ENCODE peak calls at places on chromosomes 4 and X, in six cellular contexts. One of them, this sample, is unnamed. For H3K4me1, the result is how much of the 10 kb centered on the place peaks cover.

GRCh38 chr4:3831529-3832150 is 65.5 kb downstream of the ADRA2C start:
- DNase-seq in neuronal stem cell: no peak
- DNase-seq in mesenchymal stem cell: no peak
- DNase-seq in mesendoderm: no peak
- DNase-seq in IMR-90: no peak
- DNase-seq in H1: no peak
- DNase-seq in this sample: no peak

GRCh38 chrX:54950730-54951375 is 30.2 kb downstream of the TRO start:
- DNase-seq in neuronal stem cell: no peak
- DNase-seq in mesenchymal stem cell: no peak
- DNase-seq in mesendoderm: no peak
- DNase-seq in IMR-90: no peak
- DNase-seq in H1: no peak
- DNase-seq in this sample: no peak

GRCh38 chr4:173039617-173040176 is 128.9 kb upstream of the GALNT7 start:
- DNase-seq in neuronal stem cell: no peak
- DNase-seq in mesenchymal stem cell: no peak
- DNase-seq in mesendoderm: no peak
- DNase-seq in IMR-90: no peak
- DNase-seq in H1: no peak
- DNase-seq in this sample: no peak

GRCh38 chrX:24371391-24371972 is 11.0 kb downstream of the SUPT20HL1 start:
- DNase-seq in neuronal stem cell: peak
- DNase-seq in mesenchymal stem cell: peak
- DNase-seq in mesendoderm: peak
- DNase-seq in IMR-90: peak
- DNase-seq in H1: no peak
- DNase-seq in this sample: peak

GRCh38 chr4:109764785-109765419 is 35.0 kb upstream of the PLA2G12A start:
- DNase-seq in neuronal stem cell: no peak
- DNase-seq in mesenchymal stem cell: no peak
- DNase-seq in mesendoderm: no peak
- DNase-seq in IMR-90: no peak
- DNase-seq in H1: no peak
- DNase-seq in this sample: no peak

GRCh38 chr4:103002551-103002950 is 17.0 kb downstream of the SLC9B1 start:
- DNase-seq in neuronal stem cell: no peak
- DNase-seq in mesenchymal stem cell: peak
- DNase-seq in mesendoderm: no peak
- DNase-seq in IMR-90: peak
- DNase-seq in H1: no peak
- DNase-seq in this sample: no peak

GRCh38 chr4:37767546-37767945 is 58.9 kb upstream of the PGM2 start:
- DNase-seq in neuronal stem cell: no peak
- DNase-seq in mesenchymal stem cell: no peak
- DNase-seq in mesendoderm: no peak
- DNase-seq in IMR-90: peak
- DNase-seq in H1: no peak
- DNase-seq in this sample: no peak

GRCh38 chrX:135707880-135708279 is 5.6 kb upstream of the CT45A1 start:
- DNase-seq in neuronal stem cell: no peak
- DNase-seq in mesenchymal stem cell: no peak
- DNase-seq in mesendoderm: peak
- DNase-seq in IMR-90: no peak
- DNase-seq in H1: peak
- DNase-seq in this sample: no peak

GRCh38 chrX:1246816-1247215 is 21.8 kb upstream of the CSF2RA start:
- DNase-seq in neuronal stem cell: peak
- DNase-seq in mesenchymal stem cell: peak
- DNase-seq in mesendoderm: peak
- DNase-seq in IMR-90: no peak
- DNase-seq in H1: no peak
- DNase-seq in this sample: peak

GRCh38 chr4:141977433-141977832 is 341.1 kb downstream of the IL15 start:
- DNase-seq in neuronal stem cell: no peak
- DNase-seq in mesenchymal stem cell: no peak
- DNase-seq in mesendoderm: no peak
- DNase-seq in IMR-90: no peak
- DNase-seq in H1: no peak
- DNase-seq in this sample: no peak

GRCh38 chrX:46574941-46575381 is 1.4 kb downstream of the CHST7 start:
- DNase-seq in neuronal stem cell: no peak
- DNase-seq in mesenchymal stem cell: no peak
- DNase-seq in mesendoderm: no peak
- DNase-seq in IMR-90: no peak
- DNase-seq in H1: no peak
- DNase-seq in this sample: peak

GRCh38 chrX:33207056-33207455 is 4.3 kb downstream of the DMD start:
- DNase-seq in neuronal stem cell: no peak
- DNase-seq in mesenchymal stem cell: peak
- DNase-seq in mesendoderm: no peak
- DNase-seq in IMR-90: peak
- DNase-seq in H1: no peak
- DNase-seq in this sample: no peak

GRCh38 chrX:69113723-69114122 is 51.5 kb downstream of the PJA1 start:
- DNase-seq in neuronal stem cell: no peak
- DNase-seq in mesenchymal stem cell: no peak
- DNase-seq in mesendoderm: peak
- DNase-seq in IMR-90: no peak
- DNase-seq in H1: no peak
- DNase-seq in this sample: no peak

GRCh38 chr4:94290245-94290644 is 52.4 kb downstream of the HPGDS start:
- DNase-seq in neuronal stem cell: no peak
- DNase-seq in mesenchymal stem cell: no peak
- DNase-seq in mesendoderm: peak
- DNase-seq in IMR-90: no peak
- DNase-seq in H1: no peak
- DNase-seq in this sample: no peak

GRCh38 chr4:143407475-143407874 is 70.8 kb downstream of the GAB1 start:
- DNase-seq in neuronal stem cell: no peak
- DNase-seq in mesenchymal stem cell: peak
- DNase-seq in mesendoderm: no peak
- DNase-seq in IMR-90: no peak
- DNase-seq in H1: no peak
- DNase-seq in this sample: no peak

GRCh38 chrX:39576081-39576701 is 521.6 kb downstream of the BCOR start:
- DNase-seq in neuronal stem cell: no peak
- DNase-seq in mesenchymal stem cell: no peak
- DNase-seq in mesendoderm: no peak
- DNase-seq in IMR-90: no peak
- DNase-seq in H1: no peak
- DNase-seq in this sample: no peak

GRCh38 chr4:34269593-34269992 is 1974.7 kb downstream of the ARAP2 start:
- DNase-seq in neuronal stem cell: no peak
- DNase-seq in mesenchymal stem cell: no peak
- DNase-seq in mesendoderm: no peak
- DNase-seq in IMR-90: no peak
- DNase-seq in H1: no peak
- DNase-seq in this sample: no peak

GRCh38 chrX:137916090-137916746 is 350.3 kb downstream of the ZIC3 start:
- DNase-seq in neuronal stem cell: no peak
- DNase-seq in mesenchymal stem cell: no peak
- DNase-seq in mesendoderm: peak
- DNase-seq in IMR-90: no peak
- DNase-seq in H1: no peak
- DNase-seq in this sample: no peak

GRCh38 chrX:102154900-102155805 is 624 bp downstream of the BEX5 start:
- DNase-seq in neuronal stem cell: peak
- DNase-seq in mesenchymal stem cell: no peak
- DNase-seq in mesendoderm: peak
- DNase-seq in IMR-90: no peak
- DNase-seq in H1: no peak
- DNase-seq in this sample: no peak

GRCh38 chrX:46152756-46153155 is 392.5 kb downstream of the ZNF674 start:
- DNase-seq in neuronal stem cell: no peak
- DNase-seq in mesenchymal stem cell: no peak
- DNase-seq in mesendoderm: no peak
- DNase-seq in IMR-90: no peak
- DNase-seq in H1: no peak
- DNase-seq in this sample: no peak

GRCh38 chrX:99371976-99372595 is 1038.0 kb downstream of the PCDH19 start:
- DNase-seq in neuronal stem cell: no peak
- DNase-seq in mesenchymal stem cell: no peak
- DNase-seq in mesendoderm: no peak
- DNase-seq in IMR-90: no peak
- DNase-seq in H1: no peak
- DNase-seq in this sample: no peak

GRCh38 chr4:148834804-148835598 is 392.8 kb upstream of the NR3C2 start:
- DNase-seq in neuronal stem cell: no peak
- DNase-seq in mesenchymal stem cell: peak
- DNase-seq in mesendoderm: peak
- DNase-seq in IMR-90: peak
- DNase-seq in H1: no peak
- DNase-seq in this sample: no peak

GRCh38 chrX:129900054-129900453 is 5.9 kb upstream of the UTP14A start:
- DNase-seq in neuronal stem cell: no peak
- DNase-seq in mesenchymal stem cell: no peak
- DNase-seq in mesendoderm: no peak
- DNase-seq in IMR-90: no peak
- DNase-seq in H1: no peak
- DNase-seq in this sample: no peak

GRCh38 chr4:133129237-133129636 is 19.9 kb upstream of the PCDH10 start:
- DNase-seq in neuronal stem cell: no peak
- DNase-seq in mesenchymal stem cell: no peak
- DNase-seq in mesendoderm: no peak
- DNase-seq in IMR-90: no peak
- DNase-seq in H1: no peak
- DNase-seq in this sample: no peak

GRCh38 chrX:115018944-115019343 is 1.5 kb upstream of the IL13RA2 start:
- DNase-seq in neuronal stem cell: no peak
- DNase-seq in mesenchymal stem cell: no peak
- DNase-seq in mesendoderm: no peak
- DNase-seq in IMR-90: no peak
- DNase-seq in H1: no peak
- DNase-seq in this sample: no peak

GRCh38 chrX:72080800-72081199 is 50.9 kb downstream of the RTL5 start:
- DNase-seq in neuronal stem cell: no peak
- DNase-seq in mesenchymal stem cell: no peak
- DNase-seq in mesendoderm: no peak
- DNase-seq in IMR-90: no peak
- DNase-seq in H1: no peak
- DNase-seq in this sample: no peak
- H3K4me3 ChIP-seq in neuronal stem cell: no peak
- H3K4me3 ChIP-seq in mesenchymal stem cell: no peak
- H3K4me3 ChIP-seq in mesendoderm: no peak
- H3K4me3 ChIP-seq in IMR-90: no peak
- H3K4me3 ChIP-seq in H1: no peak
- H3K4me3 ChIP-seq in this sample: no peak

DNA sequence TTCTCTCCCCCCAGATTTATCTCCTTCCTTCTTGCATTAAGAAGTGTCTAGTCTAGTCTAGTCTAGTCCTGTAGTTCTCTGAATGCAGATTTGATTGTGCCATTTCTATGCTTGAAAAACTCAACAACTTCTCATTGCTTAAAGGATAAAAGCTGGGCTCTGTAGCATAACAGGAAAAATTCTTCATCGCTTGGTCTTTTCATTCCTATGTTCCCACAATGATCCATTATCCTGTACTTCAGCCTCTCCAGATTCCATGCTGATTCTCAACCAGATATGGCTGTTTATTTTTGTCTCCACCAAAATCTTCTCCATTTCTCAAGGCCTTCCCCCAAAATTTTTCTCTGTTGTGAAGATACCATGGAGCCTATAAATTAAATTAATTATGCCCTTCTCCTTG is 102.9 kb upstream of the STIM2 start:
- DNase-seq in neuronal stem cell: no peak
- DNase-seq in mesenchymal stem cell: no peak
- DNase-seq in mesendoderm: no peak
- DNase-seq in IMR-90: no peak
- DNase-seq in H1: no peak
- DNase-seq in this sample: no peak
- H3K4me1 ChIP-seq in neuronal stem cell: under half
- H3K4me1 ChIP-seq in mesenchymal stem cell: under half
- H3K4me1 ChIP-seq in mesendoderm: under half
- H3K4me1 ChIP-seq in IMR-90: under half
- H3K4me1 ChIP-seq in H1: under half
- H3K4me1 ChIP-seq in this sample: under half

GRCh38 chrX:41332988-41333743 is 796 bp upstream of the DDX3X start:
- DNase-seq in neuronal stem cell: peak
- DNase-seq in mesenchymal stem cell: peak
- DNase-seq in mesendoderm: peak
- DNase-seq in IMR-90: peak
- DNase-seq in H1: peak
- DNase-seq in this sample: peak
- H2BK5ac ChIP-seq in neuronal stem cell: peak
- H2BK5ac ChIP-seq in mesenchymal stem cell: peak
- H2BK5ac ChIP-seq in mesendoderm: peak
- H2BK5ac ChIP-seq in IMR-90: peak
- H2BK5ac ChIP-seq in H1: peak
- H2BK5ac ChIP-seq in this sample: peak

DNA sequence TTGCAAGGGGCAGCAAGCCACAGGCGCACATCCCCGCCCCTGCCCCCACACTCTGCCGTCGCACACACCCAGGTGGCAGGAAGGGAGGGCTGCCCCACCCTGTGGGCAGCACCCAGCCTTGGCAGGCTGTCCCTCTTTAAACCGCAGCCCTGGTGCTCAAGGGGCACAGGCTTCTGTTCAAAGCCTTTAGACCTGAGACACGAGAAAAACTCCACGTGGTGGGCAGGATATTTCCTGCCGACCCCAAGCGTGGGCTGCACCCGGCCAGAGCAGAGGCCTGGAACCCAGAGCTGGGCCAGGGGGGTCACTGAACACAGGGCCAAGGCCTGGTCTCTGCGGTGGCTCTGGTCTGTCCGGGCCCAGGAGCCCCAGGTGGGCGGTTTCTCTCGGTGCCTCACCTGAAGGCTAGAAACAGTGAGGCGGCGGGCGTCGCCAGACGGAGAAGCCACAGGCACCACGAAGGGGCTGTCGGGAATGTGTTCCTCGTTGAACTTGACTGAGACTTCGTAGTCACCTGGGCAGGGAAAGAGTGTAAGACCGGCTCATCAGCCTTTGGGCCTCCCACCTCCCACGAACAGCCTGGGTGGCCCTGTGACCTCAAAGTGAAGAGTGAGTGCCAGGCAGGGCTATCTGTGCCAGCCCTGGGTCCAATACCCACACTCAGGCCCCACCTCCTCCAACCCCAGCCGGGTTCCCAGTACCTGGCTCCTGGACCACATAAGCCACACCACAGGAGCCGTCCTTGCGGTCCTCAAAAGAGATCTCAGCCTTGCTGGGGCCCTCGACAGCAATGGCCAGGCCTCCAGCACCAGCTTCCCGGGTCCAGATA is 23.0 kb downstream of the FLNA start:
- DNase-seq in neuronal stem cell: no peak
- DNase-seq in mesenchymal stem cell: no peak
- DNase-seq in mesendoderm: peak
- DNase-seq in IMR-90: no peak
- DNase-seq in H1: no peak
- DNase-seq in this sample: no peak
- H3K4me3 ChIP-seq in neuronal stem cell: no peak
- H3K4me3 ChIP-seq in mesenchymal stem cell: no peak
- H3K4me3 ChIP-seq in mesendoderm: no peak
- H3K4me3 ChIP-seq in IMR-90: no peak
- H3K4me3 ChIP-seq in H1: no peak
- H3K4me3 ChIP-seq in this sample: no peak

DNA sequence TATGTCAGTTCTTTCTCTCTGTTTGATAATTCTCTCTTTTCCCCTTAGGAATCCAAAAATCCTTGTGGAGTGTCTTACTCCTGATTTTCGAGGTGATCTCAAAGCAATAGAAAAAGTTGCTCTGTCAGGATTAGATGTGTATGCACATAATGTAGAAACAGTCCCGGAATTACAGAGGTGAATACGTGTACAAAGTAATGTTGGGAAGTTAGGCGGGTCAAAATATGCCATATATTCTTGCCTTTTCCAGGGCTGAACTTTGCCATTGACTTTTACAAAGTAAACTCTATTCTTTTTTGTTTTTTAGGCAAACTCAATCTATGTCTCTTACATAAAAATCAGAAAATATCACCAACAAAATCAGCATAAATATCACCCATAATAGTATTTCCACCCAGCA is 8.6 kb downstream of the LIAS start:
- DNase-seq in neuronal stem cell: no peak
- DNase-seq in mesenchymal stem cell: no peak
- DNase-seq in mesendoderm: no peak
- DNase-seq in IMR-90: no peak
- DNase-seq in H1: no peak
- DNase-seq in this sample: no peak
- H3K4me1 ChIP-seq in neuronal stem cell: under half
- H3K4me1 ChIP-seq in mesenchymal stem cell: under half
- H3K4me1 ChIP-seq in mesendoderm: under half
- H3K4me1 ChIP-seq in IMR-90: under half
- H3K4me1 ChIP-seq in H1: under half
- H3K4me1 ChIP-seq in this sample: under half

This sample was measured in trophoblast cell.